ENCODE peak calls at places on chromosomes 7 and 10, in four cellular contexts. R is fibroblast of lung, S is hepatocyte, O is left ventricle myocardium inferior. D is an unnamed sample. For H3K4me1, the result is how much of the 10 kb centered on the place peaks cover.

GRCh38 chr10:60846173-60846572 is 67.9 kb downstream of the CDK1 start:
- DNase-seq in R (peak), S (no peak), O (no peak), D (peak)

GRCh38 chr10:88831709-88832108 is 19.9 kb downstream of the ANKRD22 start:
- DNase-seq in R (no peak), S (no peak), O (no peak), D (peak)

GRCh38 chr7:148747274-148747673 is 48.6 kb downstream of the CUL1 start:
- DNase-seq in R (no peak), S (peak), O (no peak), D (peak)

GRCh38 chr10:6843477-6843876 is 263.4 kb upstream of the PRKCQ start:
- DNase-seq in R (no peak), S (no peak), O (no peak), D (no peak)

GRCh38 chr10:103512591-103513382 is 19.3 kb downstream of the NEURL1 start:
- DNase-seq in R (no peak), S (peak), O (no peak), D (no peak)

GRCh38 chr10:68330852-68331454 is 911 bp upstream of the HNRNPH3 start:
- DNase-seq in R (peak), S (peak), O (peak), D (no peak)

GRCh38 chr10:1153253-1153763 is 97.1 kb downstream of the WDR37 start:
- DNase-seq in R (no peak), S (no peak), O (no peak), D (no peak)

GRCh38 chr10:76231258-76231934 is 800.0 kb downstream of the LRMDA start:
- DNase-seq in R (no peak), S (no peak), O (no peak), D (no peak)

GRCh38 chr7:13946181-13946580 is 43.3 kb downstream of the ETV1 start:
- DNase-seq in R (peak), S (no peak), O (no peak), D (no peak)

GRCh38 chr7:22834028-22834427 is 11.4 kb upstream of the TOMM7 start:
- DNase-seq in R (no peak), S (no peak), O (no peak), D (no peak)

GRCh38 chr10:94299417-94299816 is 63.3 kb downstream of the NOC3L start:
- DNase-seq in R (peak), S (no peak), O (no peak), D (no peak)

GRCh38 chr10:49627031-49627430 is 13.2 kb downstream of the CHAT start:
- DNase-seq in R (no peak), S (no peak), O (no peak), D (peak)

GRCh38 chr10:107576746-107577145 is 412.2 kb upstream of the SORCS1 start:
- DNase-seq in R (no peak), S (no peak), O (no peak), D (peak)

GRCh38 chr10:14839305-14839695 is 1.2 kb downstream of the HSPA14 start:
- DNase-seq in R (peak), S (peak), O (no peak), D (peak)

GRCh38 chr7:25303380-25304321 is 75.4 kb upstream of the NPVF start:
- DNase-seq in R (peak), S (peak), O (no peak), D (no peak)

GRCh38 chr10:45451407-45451806 is 77.4 kb downstream of the ALOX5 start:
- DNase-seq in R (no peak), S (no peak), O (no peak), D (no peak)

GRCh38 chr7:45543470-45543869 is 30.7 kb upstream of the ADCY1 start:
- DNase-seq in R (no peak), S (no peak), O (no peak), D (no peak)

GRCh38 chr10:1426786-1427185 is 310.5 kb downstream of the ADARB2 start:
- DNase-seq in R (no peak), S (no peak), O (no peak), D (no peak)

GRCh38 chr10:73044378-73045285 is 52.0 kb downstream of the P4HA1 start:
- DNase-seq in R (peak), S (no peak), O (no peak), D (peak)

GRCh38 chr10:112904000-112904399 is 46.0 kb upstream of the TCF7L2 start:
- DNase-seq in R (no peak), S (peak), O (no peak), D (peak)

GRCh38 chr10:95519132-95519487 is 42.1 kb downstream of the SORBS1 start:
- DNase-seq in R (no peak), S (no peak), O (peak), D (no peak)

GRCh38 chr7:582931-583330 is 63.3 kb upstream of the PDGFA start:
- DNase-seq in R (no peak), S (no peak), O (no peak), D (no peak)

DNA sequence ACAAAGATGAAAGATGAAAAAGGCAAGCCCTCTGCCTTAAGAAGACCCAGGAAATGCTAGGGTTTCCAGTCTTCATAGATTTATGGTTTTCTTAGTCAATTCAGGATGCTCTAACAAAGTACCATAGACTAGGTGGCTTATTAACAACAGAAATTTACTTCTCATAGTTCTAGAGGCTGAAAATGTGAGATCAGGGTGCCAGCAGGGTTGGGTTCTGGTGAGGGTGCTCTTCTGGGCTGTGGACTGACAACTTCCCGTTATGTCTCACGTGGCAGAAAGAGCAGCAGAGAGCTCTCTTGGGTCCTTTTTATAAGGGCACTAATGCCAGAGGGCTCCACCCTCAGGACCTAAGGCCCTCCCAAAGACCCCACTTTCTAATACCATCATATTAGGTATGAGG is 23.7 kb downstream of the ELMO1 start:
- DNase-seq in R (no peak), S (no peak), O (no peak), D (no peak)
- H3K27ac ChIP-seq in R (no peak), S (no peak), O (no peak), D (no peak)

DNA sequence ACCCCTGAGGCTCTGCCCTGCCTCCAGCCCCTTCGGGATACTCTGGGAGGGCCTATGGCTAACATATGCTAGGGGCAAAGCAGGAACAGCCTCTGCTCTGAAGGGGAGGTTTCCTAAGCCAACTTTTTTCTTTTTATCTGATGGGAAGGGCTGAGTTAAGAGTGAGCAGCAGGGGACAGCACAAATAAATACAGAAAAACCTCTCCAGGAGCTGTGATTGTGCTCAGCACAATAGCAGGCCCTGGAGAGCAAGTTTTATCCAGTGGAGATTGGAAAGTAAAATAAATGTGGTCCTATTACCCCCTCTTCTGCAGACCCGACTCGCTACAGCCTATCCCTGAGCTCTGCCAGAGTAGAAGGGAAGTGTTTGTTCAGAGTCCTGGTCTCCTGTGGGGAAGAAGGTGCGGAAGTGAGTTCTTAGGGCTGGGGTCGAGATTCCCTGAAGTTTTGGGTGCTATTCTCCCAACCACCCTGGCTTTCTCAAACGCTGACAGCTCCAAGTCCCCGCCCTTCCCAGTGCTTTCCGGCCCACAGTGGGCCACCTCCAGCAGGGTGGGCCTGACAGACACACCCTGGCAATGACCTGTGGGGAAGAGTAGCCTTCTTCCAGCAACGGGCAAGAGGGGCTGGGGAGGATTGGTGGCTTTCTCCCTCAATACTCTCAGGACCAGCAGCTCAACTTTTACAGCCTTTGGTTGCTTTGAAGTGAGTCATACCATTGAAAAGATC is 23.0 kb upstream of the AFAP1L2 start:
- DNase-seq in R (no peak), S (no peak), O (no peak), D (no peak)
- TF ChIP-seq CTCF in R (no peak), S (no peak), O (peak), D (peak)

DNA sequence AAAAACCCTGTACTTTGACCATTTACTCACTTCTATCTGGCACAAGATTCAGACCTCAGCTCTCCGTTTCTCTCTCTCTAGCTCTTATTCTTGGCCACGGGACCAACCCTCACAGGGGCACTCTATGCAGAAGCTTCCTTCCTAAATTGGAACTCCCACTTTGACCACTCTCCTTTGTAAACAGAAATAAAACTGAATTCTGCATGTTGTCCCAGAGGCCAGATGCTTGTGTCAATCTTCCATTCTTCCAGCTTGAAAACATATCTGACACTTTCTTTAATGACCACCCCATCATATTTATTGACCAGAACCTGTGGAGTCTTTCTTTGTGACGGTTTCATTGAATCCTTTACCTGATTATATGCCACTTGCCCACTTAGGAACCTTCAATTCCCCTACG is 26.6 kb downstream of the BET1 start:
- DNase-seq in R (no peak), S (no peak), O (no peak), D (no peak)
- H3K4me1 ChIP-seq in R (under half), S (under half), O (under half), D (under half)

GRCh38 chr7:131106681-131107342 is 220.9 kb upstream of the MKLN1 start:
- DNase-seq in R (no peak), S (peak), O (peak), D (no peak)

GRCh38 chr7:131105803-131106680 is 221.6 kb upstream of the MKLN1 start:
- DNase-seq in R (peak), S (peak), O (peak), D (peak)

GRCh38 chr7:131104611-131105293 is 222.9 kb upstream of the MKLN1 start:
- DNase-seq in R (peak), S (no peak), O (no peak), D (no peak)

GRCh38 chr7:131105294-131105802 is 222.3 kb upstream of the MKLN1 start:
- DNase-seq in R (no peak), S (no peak), O (no peak), D (no peak)

GRCh38 chr7:131103997-131104396 is 223.7 kb upstream of the MKLN1 start:
- DNase-seq in R (peak), S (no peak), O (no peak), D (no peak)
- H3K27ac ChIP-seq in R (peak), S (no peak), O (peak), D (no peak)

DNA sequence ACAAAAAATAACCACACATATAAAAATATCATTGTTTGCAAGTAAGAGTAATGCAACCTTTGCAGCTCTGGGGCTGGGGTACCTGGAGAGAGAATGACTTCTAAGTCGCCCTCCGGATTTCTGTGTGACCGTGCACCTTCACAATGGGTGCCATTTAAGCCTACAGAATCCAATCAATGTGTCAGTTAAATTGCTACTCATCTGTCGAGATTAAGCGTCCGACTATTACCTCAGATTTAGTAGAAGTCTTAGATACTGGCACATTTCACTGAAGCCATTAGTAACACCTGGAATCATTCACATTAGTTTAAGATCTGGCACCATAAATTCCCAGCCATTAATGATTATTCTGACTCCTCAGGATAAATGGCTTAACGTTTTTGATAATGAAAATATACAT is 507.3 kb upstream of the MGMT start:
- DNase-seq in R (no peak), S (no peak), O (no peak), D (no peak)
- TF ChIP-seq CTCF in R (no peak), S (no peak), O (no peak), D (no peak)

DNA sequence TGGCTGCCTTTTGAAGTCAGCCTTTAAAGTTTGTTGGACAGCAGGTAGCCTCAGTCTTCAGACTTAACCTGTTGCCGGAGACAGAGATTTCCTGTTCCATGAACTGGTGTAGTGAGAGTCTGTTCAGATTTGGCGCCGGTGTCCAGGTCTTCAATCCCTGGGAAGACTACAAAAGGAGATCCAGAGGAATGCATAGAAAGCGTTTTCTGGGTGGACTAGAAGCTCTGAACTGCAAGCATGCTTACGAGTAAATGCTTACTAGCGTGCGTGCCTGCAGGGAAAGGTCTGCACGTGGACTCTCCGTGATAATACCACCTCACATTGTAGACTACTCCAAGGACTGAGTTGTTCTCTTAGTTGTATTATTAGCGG is 872 bp downstream of the GLRX3 start:
- DNase-seq in R (peak), S (peak), O (no peak), D (peak)
- H3K4me1 ChIP-seq in R (under half), S (under half), O (half or more), D (under half)

GRCh38 chr10:129912161-129912917 is 51.7 kb downstream of the EBF3 start:
- DNase-seq in R (no peak), S (no peak), O (no peak), D (no peak)

GRCh38 chr10:129914960-129915359 is 49.1 kb downstream of the EBF3 start:
- DNase-seq in R (no peak), S (no peak), O (no peak), D (no peak)

GRCh38 chr10:129914153-129914855 is 49.8 kb downstream of the EBF3 start:
- DNase-seq in R (no peak), S (no peak), O (no peak), D (no peak)

GRCh38 chr10:129911451-129912160 is 52.5 kb downstream of the EBF3 start:
- DNase-seq in R (no peak), S (no peak), O (no peak), D (no peak)

DNA sequence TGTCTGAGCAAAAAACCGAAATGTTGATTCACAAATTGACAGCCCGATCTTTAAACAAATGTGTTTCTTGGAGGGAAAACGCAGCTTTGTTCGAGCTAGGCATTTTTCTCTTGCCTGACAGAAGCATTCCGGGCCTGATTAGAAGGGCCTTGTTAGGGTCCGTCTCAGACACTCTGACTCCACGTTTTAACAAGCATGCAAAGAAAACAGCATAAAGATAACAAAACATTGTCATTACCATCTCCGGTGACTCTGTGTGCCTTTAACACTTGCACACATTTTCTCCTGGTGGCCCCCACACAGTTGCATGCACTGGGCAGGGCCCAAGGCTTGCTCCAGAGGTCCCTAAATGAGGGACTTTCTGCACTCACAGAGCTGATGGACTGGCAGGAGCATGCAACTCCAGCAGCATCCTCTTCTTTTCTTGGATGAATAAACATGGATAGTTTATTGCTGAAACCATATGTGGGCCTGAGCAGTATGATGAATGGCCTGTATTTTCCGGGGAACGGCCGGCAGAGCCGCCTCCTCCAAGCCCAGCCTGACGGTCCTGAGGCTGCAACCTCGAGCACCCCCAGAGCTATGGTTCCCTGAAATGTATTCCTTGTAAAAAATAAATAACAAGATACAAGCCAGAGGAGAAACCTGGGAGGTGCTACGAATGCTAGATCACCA is 50.9 kb downstream of the EBF3 start:
- DNase-seq in R (no peak), S (no peak), O (no peak), D (no peak)
- H3K27ac ChIP-seq in R (no peak), S (peak), O (no peak), D (no peak)

GRCh38 chr10:130341325-130341724 is 205.1 kb downstream of the GLRX3 start:
- DNase-seq in R (no peak), S (peak), O (no peak), D (no peak)
- TF ChIP-seq CTCF in R (no peak), S (peak), O (peak), D (no peak)

D was measured in foreskin keratinocyte.